ENCODE peak calls at places on chromosomes 5 and 9, in four cellular contexts. One of them, this sample, is unnamed.

GRCh38 chr9:105291938-105292337 is 47.5 kb downstream of the SLC44A1 start:
- DNase-seq in K562: no peak
- DNase-seq in A549: no peak
- DNase-seq in HepG2: no peak
- DNase-seq in this sample: no peak

GRCh38 chr9:76980566-76980965 is 38.9 kb upstream of the FOXB2 start:
- DNase-seq in K562: no peak
- DNase-seq in A549: no peak
- DNase-seq in HepG2: no peak
- DNase-seq in this sample: no peak

GRCh38 chr9:74025402-74025894 is 471.7 kb upstream of the RORB start:
- DNase-seq in K562: no peak
- DNase-seq in A549: no peak
- DNase-seq in HepG2: peak; percentile 96
- DNase-seq in this sample: no peak

GRCh38 chr9:22114956-22115355 is 105.9 kb upstream of the CDKN2B start:
- DNase-seq in K562: no peak
- DNase-seq in A549: no peak
- DNase-seq in HepG2: no peak
- DNase-seq in this sample: peak; percentile 70

GRCh38 chr5:95281211-95281610 is 3.7 kb downstream of the MCTP1 start:
- DNase-seq in K562: no peak
- DNase-seq in A549: no peak
- DNase-seq in HepG2: no peak
- DNase-seq in this sample: peak; percentile 1

GRCh38 chr9:17962747-17963146 is 383.9 kb downstream of the SH3GL2 start:
- DNase-seq in K562: no peak
- DNase-seq in A549: no peak
- DNase-seq in HepG2: no peak
- DNase-seq in this sample: no peak

GRCh38 chr5:77010281-77010680 is 19.9 kb upstream of the AGGF1 start:
- DNase-seq in K562: no peak
- DNase-seq in A549: no peak
- DNase-seq in HepG2: no peak
- DNase-seq in this sample: no peak

GRCh38 chr9:129253820-129254381 is 75.8 kb upstream of the IER5L start:
- DNase-seq in K562: peak; percentile 42
- DNase-seq in A549: no peak
- DNase-seq in HepG2: no peak
- DNase-seq in this sample: no peak

GRCh38 chr5:59275537-59276276 is 617.8 kb downstream of the PDE4D start:
- DNase-seq in K562: no peak
- DNase-seq in A549: no peak
- DNase-seq in HepG2: no peak
- DNase-seq in this sample: peak; percentile 6

GRCh38 chr9:136141716-136142415 is 23.2 kb upstream of the TMEM250 start:
- DNase-seq in K562: no peak
- DNase-seq in A549: no peak
- DNase-seq in HepG2: no peak
- DNase-seq in this sample: no peak

GRCh38 chr5:73296772-73297171 is 123.8 kb downstream of the TMEM174 start:
- DNase-seq in K562: peak; percentile 72
- DNase-seq in A549: no peak
- DNase-seq in HepG2: no peak
- DNase-seq in this sample: peak; percentile 89

GRCh38 chr9:99063522-99063921 is 41.4 kb upstream of the TGFBR1 start:
- DNase-seq in K562: no peak
- DNase-seq in A549: no peak
- DNase-seq in HepG2: peak; percentile 7
- DNase-seq in this sample: no peak

GRCh38 chr5:170269579-170269978 is 28.0 kb downstream of the LCP2 start:
- DNase-seq in K562: no peak
- DNase-seq in A549: no peak
- DNase-seq in HepG2: no peak
- DNase-seq in this sample: no peak

GRCh38 chr5:89401012-89401411 is 518.0 kb upstream of the MEF2C start:
- DNase-seq in K562: no peak
- DNase-seq in A549: no peak
- DNase-seq in HepG2: no peak
- DNase-seq in this sample: no peak

GRCh38 chr5:52007230-52007858 is 624.1 kb downstream of the ISL1 start:
- DNase-seq in K562: peak; percentile 4
- DNase-seq in A549: peak; percentile 1
- DNase-seq in HepG2: peak; percentile 33
- DNase-seq in this sample: peak; percentile 38

GRCh38 chr5:10503997-10504761 is 59.7 kb upstream of the ANKRD33B start:
- DNase-seq in K562: peak; percentile 75
- DNase-seq in A549: no peak
- DNase-seq in HepG2: peak; percentile 41
- DNase-seq in this sample: peak; percentile 20

GRCh38 chr5:2200261-2200965 is 317.7 kb upstream of the IRX4 start:
- DNase-seq in K562: no peak
- DNase-seq in A549: no peak
- DNase-seq in HepG2: no peak
- DNase-seq in this sample: no peak

GRCh38 chr5:110441035-110441434 is 285.4 kb downstream of the TMEM232 start:
- DNase-seq in K562: no peak
- DNase-seq in A549: no peak
- DNase-seq in HepG2: peak; percentile 37
- DNase-seq in this sample: peak; percentile 31

GRCh38 chr9:120443976-120444375 is 136.0 kb downstream of the CDK5RAP2 start:
- DNase-seq in K562: no peak
- DNase-seq in A549: no peak
- DNase-seq in HepG2: no peak
- DNase-seq in this sample: no peak

GRCh38 chr9:75461188-75461587 is 372.9 kb downstream of the OSTF1 start:
- DNase-seq in K562: no peak
- DNase-seq in A549: no peak
- DNase-seq in HepG2: no peak
- DNase-seq in this sample: no peak

GRCh38 chr5:172496671-172497371 is 42.5 kb upstream of the SH3PXD2B start:
- DNase-seq in K562: no peak
- DNase-seq in A549: no peak
- DNase-seq in HepG2: no peak
- DNase-seq in this sample: no peak

GRCh38 chr9:135992486-135993408 is 31.6 kb upstream of the UBAC1 start:
- DNase-seq in K562: peak; percentile 81
- DNase-seq in A549: peak; percentile 36
- DNase-seq in HepG2: peak; percentile 81
- DNase-seq in this sample: peak; percentile 84

GRCh38 chr5:125298711-125299379 is 552.4 kb upstream of the ZNF608 start:
- DNase-seq in K562: no peak
- DNase-seq in A549: no peak
- DNase-seq in HepG2: no peak
- DNase-seq in this sample: no peak

GRCh38 chr9:87694236-87694755 is 31.6 kb upstream of the CTSL start:
- DNase-seq in K562: no peak
- DNase-seq in A549: no peak
- DNase-seq in HepG2: no peak
- DNase-seq in this sample: no peak

GRCh38 chr9:112112941-112113399 is 62.1 kb downstream of the SUSD1 start:
- DNase-seq in K562: no peak
- DNase-seq in A549: peak; percentile 51
- DNase-seq in HepG2: peak; percentile 60
- DNase-seq in this sample: no peak

GRCh38 chr5:167688331-167688730 is 603.1 kb upstream of the WWC1 start:
- DNase-seq in K562: no peak
- DNase-seq in A549: no peak
- DNase-seq in HepG2: no peak
- DNase-seq in this sample: no peak

GRCh38 chr5:126519637-126520592 is 75.1 kb downstream of the ALDH7A1 start:
- DNase-seq in K562: peak; percentile 46
- DNase-seq in A549: no peak
- DNase-seq in HepG2: no peak
- DNase-seq in this sample: peak; percentile 40

GRCh38 chr9:82406714-82407113 is 418.1 kb downstream of the SPATA31D1 start:
- DNase-seq in K562: no peak
- DNase-seq in A549: no peak
- DNase-seq in HepG2: no peak
- DNase-seq in this sample: no peak

GRCh38 chr9:13863112-13863511 is 450.8 kb downstream of the NFIB start:
- DNase-seq in K562: no peak
- DNase-seq in A549: no peak
- DNase-seq in HepG2: no peak
- DNase-seq in this sample: peak; percentile 7

GRCh38 chr9:109286981-109287380 is 33.9 kb downstream of the EPB41L4B start:
- DNase-seq in K562: peak; percentile 67
- DNase-seq in A549: no peak
- DNase-seq in HepG2: no peak
- DNase-seq in this sample: peak; percentile 1

GRCh38 chr9:134301387-134302129 is 24.7 kb upstream of the RXRA start:
- DNase-seq in K562: no peak
- DNase-seq in A549: no peak
- DNase-seq in HepG2: no peak
- DNase-seq in this sample: no peak

GRCh38 chr9:131739192-131739961 is 499 bp downstream of the RAPGEF1 start:
- DNase-seq in K562: peak; percentile 66
- DNase-seq in A549: no peak
- DNase-seq in HepG2: no peak
- DNase-seq in this sample: no peak

GRCh38 chr5:64742821-64743220 is 25.7 kb downstream of the SREK1IP1 start:
- DNase-seq in K562: no peak
- DNase-seq in A549: no peak
- DNase-seq in HepG2: no peak
- DNase-seq in this sample: peak; percentile 37

GRCh38 chr9:123637596-123637939 is 281.6 kb downstream of the CRB2 start:
- DNase-seq in K562: no peak
- DNase-seq in A549: no peak
- DNase-seq in HepG2: no peak
- DNase-seq in this sample: peak; percentile 53

DNA sequence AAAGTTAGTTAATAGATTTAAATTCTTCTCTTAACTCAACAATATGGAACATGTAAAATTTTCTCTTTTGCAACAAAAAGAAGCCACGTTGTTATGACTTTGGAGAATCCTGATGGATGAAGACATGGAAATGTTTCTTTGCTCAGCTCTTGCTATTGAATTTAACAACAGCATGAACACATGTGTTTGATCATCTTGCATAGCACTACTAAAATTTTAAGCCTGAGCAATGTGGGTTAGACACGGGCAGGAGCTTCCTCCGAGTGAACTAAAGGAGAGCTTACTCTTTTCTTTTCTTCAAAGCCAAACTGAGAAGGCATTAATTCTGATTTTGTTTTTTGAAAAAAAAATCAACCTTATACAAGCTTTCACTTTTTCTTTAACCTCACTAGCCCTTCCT is 36.8 kb downstream of the ADAMTS19 start:
- DNase-seq in K562: no peak
- DNase-seq in A549: no peak
- DNase-seq in HepG2: no peak
- DNase-seq in this sample: no peak
- TF ChIP-seq MAZ in K562: no peak
- TF ChIP-seq MAZ in A549: no peak
- TF ChIP-seq MAZ in HepG2: no peak
- TF ChIP-seq MAZ in this sample: no peak

DNA sequence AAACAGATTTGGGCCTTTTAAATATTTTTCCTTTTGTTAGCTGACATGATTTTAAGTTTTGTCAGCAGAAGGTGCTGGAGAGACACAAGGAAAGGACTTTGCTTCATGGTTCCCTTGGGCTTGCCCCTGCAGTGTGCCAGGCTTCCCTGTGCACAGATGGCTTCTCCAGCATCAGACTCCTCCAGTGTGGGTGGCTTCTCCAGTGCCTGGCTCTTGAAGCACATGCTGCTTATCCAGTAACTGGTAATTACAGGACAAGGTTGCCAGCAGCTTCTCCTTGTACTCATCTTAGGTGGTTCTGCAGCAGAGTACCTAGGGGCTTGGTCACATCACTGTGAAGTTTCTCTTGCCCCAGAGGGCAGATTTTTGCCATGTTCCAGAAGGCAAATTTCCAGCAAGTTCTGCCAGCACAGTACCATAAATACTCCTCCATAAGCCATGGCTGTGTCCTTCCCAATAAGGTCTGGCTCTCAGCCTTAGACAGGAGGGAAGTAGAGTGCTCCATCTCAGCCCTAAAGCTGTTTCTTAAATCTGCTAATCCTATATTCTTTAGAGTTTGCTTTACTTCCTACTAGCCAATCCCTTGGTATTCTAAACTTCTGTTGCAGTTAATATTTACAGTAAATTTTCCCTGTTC is 62.4 kb downstream of the PJA2 start:
- DNase-seq in K562: no peak
- DNase-seq in A549: no peak
- DNase-seq in HepG2: no peak
- DNase-seq in this sample: no peak
- TF ChIP-seq MAZ in K562: no peak
- TF ChIP-seq MAZ in A549: no peak
- TF ChIP-seq MAZ in HepG2: no peak
- TF ChIP-seq MAZ in this sample: no peak

GRCh38 chr9:89153618-89154017 is 25.0 kb downstream of the SHC3 start:
- DNase-seq in K562: no peak
- DNase-seq in A549: no peak
- DNase-seq in HepG2: no peak
- DNase-seq in this sample: peak; percentile 94
- TF ChIP-seq MAZ in K562: no peak
- TF ChIP-seq MAZ in A549: no peak
- TF ChIP-seq MAZ in HepG2: no peak
- TF ChIP-seq MAZ in this sample: no peak

GRCh38 chr9:70983723-70984280 is 137.6 kb downstream of the TRPM3 start:
- DNase-seq in K562: no peak
- DNase-seq in A549: no peak
- DNase-seq in HepG2: no peak
- DNase-seq in this sample: peak; percentile 62
- TF ChIP-seq MAZ in K562: no peak
- TF ChIP-seq MAZ in A549: no peak
- TF ChIP-seq MAZ in HepG2: no peak
- TF ChIP-seq MAZ in this sample: no peak

DNA sequence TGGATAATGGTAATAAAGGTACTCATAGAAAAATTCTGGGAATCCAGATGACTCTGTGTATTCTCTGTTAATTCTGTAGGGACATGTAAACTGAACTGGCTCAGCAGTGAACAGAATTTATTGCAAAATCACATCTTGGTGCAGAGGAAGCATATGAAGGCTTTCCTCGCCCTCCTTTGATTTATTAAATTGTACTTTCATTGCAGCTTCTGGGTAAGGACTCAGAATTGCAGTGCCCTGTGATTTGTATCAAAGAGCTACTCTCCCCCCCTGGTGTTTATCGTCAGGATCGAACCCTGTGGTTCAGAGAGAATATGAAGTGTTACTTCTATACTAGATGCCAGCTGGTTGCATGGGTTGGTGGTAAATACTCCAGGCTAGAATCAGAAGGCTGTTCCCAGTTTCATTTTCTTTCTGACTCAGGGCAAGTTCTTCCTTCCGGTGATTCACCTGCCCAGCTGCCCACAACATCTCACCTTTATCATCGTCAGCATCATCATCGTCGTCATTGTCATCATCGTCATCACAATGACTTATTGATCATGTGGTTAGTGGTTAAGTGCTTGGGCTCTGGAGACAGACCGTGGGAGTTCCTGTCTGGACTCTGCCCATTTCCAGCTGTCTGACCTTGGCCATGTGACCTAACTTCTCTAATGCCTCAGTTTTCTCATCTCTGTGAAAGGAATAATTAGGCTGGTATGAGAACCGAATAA is 238.8 kb downstream of the ARHGAP26 start:
- DNase-seq in K562: no peak
- DNase-seq in A549: no peak
- DNase-seq in HepG2: no peak
- DNase-seq in this sample: peak; percentile 100
- TF ChIP-seq MAZ in K562: no peak
- TF ChIP-seq MAZ in A549: no peak
- TF ChIP-seq MAZ in HepG2: no peak
- TF ChIP-seq MAZ in this sample: peak; percentile 12

This sample was measured in IMR-90.